ENCODE peak calls at places on chromosomes 1 and 21, in ten cellular contexts. T is thyroid gland; C is psoas muscle; F is lower lobe of right lung; I is right atrium auricular region; K is GM23338; D is right lobe of liver; A is SJSA1; Z is aorta; X is effector memory CD4-positive, alpha-beta T cell. B is an unnamed sample. For H3K27me3 and H3K36me3, the result is how much of the 10 kb centered on the place peaks cover.

GRCh38 chr1:186892936-186893335 is 64.2 kb downstream of the PLA2G4A start:
- DNase-seq in T (no peak), A (no peak), X (no peak), D (no peak), F (no peak), Z (no peak), K (no peak), C (no peak), I (no peak), B (no peak)

GRCh38 chr21:36203603-36203889 is 46.9 kb downstream of the DOP1B start:
- DNase-seq in C (no peak), X (no peak), Z (peak), K (no peak), D (peak), T (peak), I (no peak), F (no peak), A (peak), B (no peak)

GRCh38 chr1:116912846-116913245 is 3.1 kb downstream of the PTGFRN start:
- DNase-seq in X (no peak), I (no peak), Z (no peak), K (no peak), A (no peak), F (no peak), T (no peak), D (no peak), C (no peak), B (no peak)

GRCh38 chr1:65791860-65792670 is 630 bp upstream of the PDE4B start:
- DNase-seq in T (no peak), C (peak), A (no peak), Z (peak), X (no peak), F (peak), I (no peak), K (peak), D (peak), B (peak)

GRCh38 chr1:81004011-81004410 is 796.7 kb upstream of the ADGRL2 start:
- DNase-seq in I (no peak), A (no peak), X (no peak), T (no peak), C (no peak), Z (no peak), F (no peak), K (no peak), D (no peak), B (no peak)

GRCh38 chr1:239909894-239910293 is 181.8 kb upstream of the FMN2 start:
- DNase-seq in K (no peak), I (no peak), T (no peak), D (peak), C (peak), Z (no peak), F (peak), A (no peak), X (no peak), B (no peak)

GRCh38 chr21:33458861-33459260 is 20.9 kb downstream of the TMEM50B start:
- DNase-seq in D (no peak), Z (no peak), C (no peak), T (no peak), X (no peak), I (no peak), F (no peak), K (no peak), A (no peak), B (no peak)

GRCh38 chr1:150973826-150974579 is 632 bp downstream of the CERS2 start:
- DNase-seq in X (peak), I (no peak), F (peak), K (peak), D (peak), Z (peak), T (peak), C (peak), A (peak), B (peak)

GRCh38 chr1:61399192-61399591 is 316.8 kb downstream of the NFIA start:
- DNase-seq in C (no peak), K (no peak), T (no peak), X (no peak), I (no peak), F (no peak), D (no peak), Z (no peak), A (no peak), B (no peak)

GRCh38 chr1:22550021-22550420 is 13.3 kb upstream of the EPHA8 start:
- DNase-seq in I (no peak), X (no peak), F (no peak), D (no peak), Z (no peak), A (no peak), T (no peak), K (no peak), C (no peak), B (no peak)
- H3K27me3 ChIP-seq in I (under half), X (under half), F (half or more), D (under half), Z (under half), A (half or more), T (under half), K (under half), C (under half), B (under half)

GRCh38 chr1:23051510-23051909 is 32.2 kb downstream of the KDM1A start:
- DNase-seq in Z (no peak), X (no peak), C (no peak), A (no peak), T (no peak), D (no peak), K (no peak), F (no peak), I (no peak), B (no peak)
- H3K36me3 ChIP-seq in Z (under half), X (under half), C (half or more), A (under half), T (under half), D (under half), K (under half), F (under half), I (under half), B (under half)

GRCh38 chr1:37092937-37093336 is 58.6 kb upstream of the GRIK3 start:
- DNase-seq in F (no peak), X (no peak), I (no peak), Z (no peak), D (no peak), K (no peak), C (no peak), A (no peak), T (no peak), B (no peak)
- H3K27me3 ChIP-seq in F (under half), X (under half), I (under half), Z (under half), D (under half), K (under half), C (under half), A (under half), T (under half), B (under half)

DNA sequence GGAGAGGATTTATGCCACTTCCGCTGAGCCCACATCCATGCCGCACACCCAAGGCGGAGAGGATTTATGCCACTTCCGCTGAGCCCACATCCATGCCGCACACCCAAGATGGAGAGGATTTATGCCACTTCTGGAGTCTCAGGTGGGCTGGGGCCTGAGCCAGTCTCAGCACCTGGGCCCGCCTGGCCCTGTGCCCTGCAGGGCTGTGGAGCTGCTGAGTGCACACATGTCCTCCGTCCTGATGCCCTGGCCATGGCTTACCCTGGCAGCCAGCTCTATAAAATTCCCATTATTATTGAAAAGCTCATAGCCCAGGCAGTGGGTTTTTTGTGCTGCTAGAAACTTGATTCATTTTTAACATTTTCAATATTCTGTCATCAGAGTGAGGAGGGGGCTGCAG is 89.8 kb upstream of the TMEM51 start:
- DNase-seq in K (no peak), C (no peak), F (no peak), D (no peak), A (no peak), X (no peak), T (no peak), Z (no peak), I (no peak), B (no peak)
- H3K36me3 ChIP-seq in K (under half), C (under half), F (half or more), D (under half), A (under half), X (under half), T (under half), Z (under half), I (under half), B (under half)

DNA sequence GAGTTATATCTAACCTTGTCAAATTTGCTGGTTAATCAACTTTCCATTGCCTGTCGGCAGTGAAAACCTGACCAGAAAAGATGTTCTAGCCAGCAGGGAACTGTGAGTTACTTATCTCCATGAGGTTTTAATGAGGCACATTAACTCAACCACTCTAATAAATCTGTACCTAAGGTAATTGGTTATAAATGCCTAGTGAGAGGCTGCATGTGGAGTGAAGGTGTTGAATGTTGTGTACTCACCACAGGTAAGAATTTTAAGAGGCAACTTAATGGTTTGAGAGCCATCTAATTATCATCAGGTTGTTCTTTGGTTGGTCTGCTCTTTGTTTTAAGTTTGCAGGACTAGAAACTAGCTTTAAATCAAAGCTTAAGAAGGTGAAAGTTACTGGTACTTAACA is 138.3 kb upstream of the LHX8 start:
- DNase-seq in I (no peak), X (no peak), F (no peak), Z (no peak), D (no peak), C (no peak), T (no peak), K (no peak), A (no peak), B (no peak)
- H3K27me3 ChIP-seq in I (under half), X (under half), F (under half), Z (under half), D (under half), C (under half), T (under half), K (under half), A (under half), B (under half)

B was measured in H7.